ENCODE peak calls at places on chromosomes 3 and 15, in six cellular contexts. D is pancreas, Q is choroid plexus epithelial cell, I is tibial artery, Z is lower lobe of right lung, R is brain microvascular endothelial cell. G is an unnamed sample.

GRCh38 chr3:50572158-50572557 is 2.8 kb downstream of the HEMK1 start:
- DNase-seq in D (peak), Q (peak), I (peak), Z (peak), R (peak), G (peak)

GRCh38 chr3:47607335-47607734 is 28.7 kb upstream of the CSPG5 start:
- DNase-seq in D (no peak), Q (no peak), I (no peak), Z (no peak), R (no peak), G (no peak)

GRCh38 chr3:161503271-161503670 is 6.7 kb downstream of the OTOL1 start:
- DNase-seq in D (no peak), Q (no peak), I (no peak), Z (no peak), R (no peak), G (no peak)

GRCh38 chr15:31367730-31368344 is 41.2 kb downstream of the KLF13 start:
- DNase-seq in D (no peak), Q (no peak), I (no peak), Z (peak), R (no peak), G (no peak)

GRCh38 chr3:175726228-175726627 is 867.1 kb downstream of the NAALADL2 start:
- DNase-seq in D (no peak), Q (no peak), I (no peak), Z (no peak), R (no peak), G (no peak)

GRCh38 chr15:58546635-58547627 is 115.1 kb downstream of the LIPC start:
- DNase-seq in D (peak), Q (peak), I (peak), Z (no peak), R (peak), G (peak)

GRCh38 chr3:31890742-31891469 is 90.2 kb downstream of the OSBPL10 start:
- DNase-seq in D (no peak), Q (no peak), I (no peak), Z (no peak), R (no peak), G (no peak)

GRCh38 chr3:66518644-66519043 is 17.8 kb upstream of the LRIG1 start:
- DNase-seq in D (no peak), Q (no peak), I (no peak), Z (no peak), R (no peak), G (no peak)

GRCh38 chr15:57041416-57041815 is 123.0 kb downstream of the TCF12 start:
- DNase-seq in D (no peak), Q (no peak), I (no peak), Z (no peak), R (no peak), G (no peak)

GRCh38 chr15:100671858-100672543 is 69.6 kb downstream of the ASB7 start:
- DNase-seq in D (no peak), Q (peak), I (peak), Z (no peak), R (peak), G (peak)

GRCh38 chr3:99627062-99627826 is 11.2 kb upstream of the COL8A1 start:
- DNase-seq in D (no peak), Q (no peak), I (no peak), Z (no peak), R (peak), G (no peak)

DNA sequence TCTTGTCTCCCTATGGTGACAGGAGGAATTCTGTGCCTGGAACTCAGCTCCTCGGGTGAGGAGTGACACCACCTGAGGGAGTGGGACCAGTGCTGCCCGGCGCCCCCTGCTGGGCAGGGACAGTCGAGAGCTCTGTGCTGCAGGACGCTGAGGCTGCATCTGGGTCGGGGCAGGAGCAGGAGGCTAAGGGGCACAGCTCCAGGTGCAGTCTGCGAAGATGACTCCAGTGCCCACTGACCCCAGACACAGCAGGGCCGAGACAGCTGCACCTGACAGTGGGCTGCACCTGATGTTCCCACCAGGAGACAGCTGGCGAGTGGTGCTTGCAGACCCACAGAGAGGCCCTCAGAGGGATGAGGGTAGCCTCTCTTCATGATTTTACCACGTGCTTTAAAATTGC is 152.9 kb downstream of the ATP10A start:
- DNase-seq in D (peak), Q (no peak), I (peak), Z (peak), R (no peak), G (peak)
- TF ChIP-seq CTCF in D (peak), Q (peak), I (peak), Z (peak), R (peak), G (peak)

GRCh38 chr3:71305246-71306206 is 278.0 kb downstream of the FOXP1 start:
- DNase-seq in D (no peak), Q (peak), I (no peak), Z (no peak), R (peak), G (peak)
- TF ChIP-seq CTCF in D (no peak), Q (peak), I (no peak), Z (no peak), R (peak), G (no peak)

DNA sequence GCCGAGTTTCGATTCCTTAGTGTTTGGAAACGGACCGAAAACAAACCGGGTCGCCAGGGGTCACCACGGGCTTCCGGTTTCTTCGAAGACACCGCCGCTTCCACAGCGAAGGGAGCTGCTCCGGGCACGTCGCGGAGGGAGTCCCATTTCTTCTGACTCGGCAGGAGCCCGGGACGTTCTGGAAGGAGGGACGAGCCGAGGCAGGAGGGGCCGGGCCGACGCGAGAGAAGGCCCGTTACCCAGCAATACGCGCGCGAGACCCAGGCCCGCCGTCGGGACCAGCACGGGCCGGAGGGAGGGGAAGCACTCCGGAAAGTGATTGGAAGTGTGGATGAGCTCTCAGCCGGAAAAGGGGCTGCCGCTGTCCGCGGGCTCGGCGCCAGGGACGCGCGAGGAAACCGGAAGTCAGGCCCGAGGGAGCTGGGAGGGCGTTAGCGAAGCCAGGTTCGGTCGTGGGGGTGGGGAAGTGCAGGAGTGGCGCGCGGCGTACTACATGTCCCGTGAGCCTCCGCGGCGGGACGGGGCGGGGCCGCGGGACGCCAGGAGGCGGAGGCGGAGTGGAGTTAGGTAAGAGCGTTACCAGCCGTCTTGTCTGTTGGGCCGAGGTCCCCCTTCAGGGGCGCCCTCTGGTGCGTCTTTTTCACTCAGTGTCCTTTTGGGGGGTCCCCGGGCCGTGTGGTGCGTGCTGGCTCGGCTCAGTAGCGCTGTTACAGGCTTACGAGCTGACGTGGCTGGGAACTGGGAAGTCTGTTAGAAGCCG is at the start of the genes AZI2 and ZCWPW2:
- DNase-seq in D (peak), Q (peak), I (peak), Z (peak), R (peak), G (peak)
- TF ChIP-seq CTCF in D (no peak), Q (no peak), I (peak), Z (peak), R (peak), G (peak)

GRCh38 chr15:27692438-27692837 is 406.7 kb downstream of the OCA2 start:
- DNase-seq in D (no peak), Q (no peak), I (no peak), Z (no peak), R (no peak), G (no peak)

GRCh38 chr15:27686971-27687370 is 412.1 kb downstream of the OCA2 start:
- DNase-seq in D (no peak), Q (no peak), I (no peak), Z (no peak), R (no peak), G (no peak)

GRCh38 chr15:27686376-27686775 is 412.7 kb downstream of the OCA2 start:
- DNase-seq in D (no peak), Q (peak), I (no peak), Z (no peak), R (peak), G (no peak)

GRCh38 chr15:27694506-27695077 is 404.5 kb downstream of the OCA2 start:
- DNase-seq in D (no peak), Q (peak), I (no peak), Z (no peak), R (no peak), G (no peak)

DNA sequence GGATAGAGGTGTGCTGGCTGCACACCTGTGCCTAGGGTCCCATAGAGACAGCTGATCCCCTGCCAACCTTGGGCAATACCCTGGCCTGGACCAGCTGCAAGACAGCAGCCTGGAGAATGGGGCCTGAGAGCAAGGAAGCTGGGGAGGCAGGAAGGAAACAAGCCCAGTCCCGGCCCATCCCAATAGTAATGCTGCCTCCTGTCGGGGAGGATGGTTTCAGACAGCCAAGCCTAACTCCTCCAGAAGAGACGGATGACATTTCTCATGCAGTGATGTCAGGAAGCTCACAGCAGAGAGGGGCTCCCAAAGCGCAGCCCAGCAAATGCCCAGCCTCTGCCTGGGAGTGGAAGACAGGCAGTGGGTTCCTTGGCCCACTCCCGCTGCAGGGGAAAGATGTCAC is 408.8 kb downstream of the OCA2 start:
- DNase-seq in D (no peak), Q (no peak), I (no peak), Z (no peak), R (no peak), G (no peak)
- TF ChIP-seq CTCF in D (no peak), Q (no peak), I (no peak), Z (no peak), R (no peak), G (no peak)

GRCh38 chr15:98083203-98083910 is 122.9 kb downstream of the ARRDC4 start:
- DNase-seq in D (no peak), Q (no peak), I (no peak), Z (no peak), R (no peak), G (no peak)
- TF ChIP-seq CTCF in D (no peak), Q (no peak), I (no peak), Z (no peak), R (no peak), G (no peak)

GRCh38 chr15:76465728-76466127 is 129.2 kb downstream of the ISL2 start:
- DNase-seq in D (no peak), Q (no peak), I (no peak), Z (no peak), R (no peak), G (no peak)

GRCh38 chr15:76468722-76469121 is 132.1 kb downstream of the ISL2 start:
- DNase-seq in D (no peak), Q (no peak), I (no peak), Z (no peak), R (no peak), G (no peak)

GRCh38 chr15:76470691-76471090 is 134.1 kb downstream of the ISL2 start:
- DNase-seq in D (no peak), Q (peak), I (no peak), Z (no peak), R (peak), G (peak)

GRCh38 chr15:76467136-76467535 is 130.6 kb downstream of the ISL2 start:
- DNase-seq in D (no peak), Q (no peak), I (no peak), Z (no peak), R (no peak), G (no peak)
- TF ChIP-seq CTCF in D (no peak), Q (no peak), I (no peak), Z (no peak), R (no peak), G (no peak)

GRCh38 chr15:91307561-91307960 is 207.5 kb downstream of the SV2B start:
- DNase-seq in D (no peak), Q (no peak), I (no peak), Z (no peak), R (no peak), G (no peak)
- TF ChIP-seq CTCF in D (no peak), Q (no peak), I (no peak), Z (no peak), R (no peak), G (no peak)

DNA sequence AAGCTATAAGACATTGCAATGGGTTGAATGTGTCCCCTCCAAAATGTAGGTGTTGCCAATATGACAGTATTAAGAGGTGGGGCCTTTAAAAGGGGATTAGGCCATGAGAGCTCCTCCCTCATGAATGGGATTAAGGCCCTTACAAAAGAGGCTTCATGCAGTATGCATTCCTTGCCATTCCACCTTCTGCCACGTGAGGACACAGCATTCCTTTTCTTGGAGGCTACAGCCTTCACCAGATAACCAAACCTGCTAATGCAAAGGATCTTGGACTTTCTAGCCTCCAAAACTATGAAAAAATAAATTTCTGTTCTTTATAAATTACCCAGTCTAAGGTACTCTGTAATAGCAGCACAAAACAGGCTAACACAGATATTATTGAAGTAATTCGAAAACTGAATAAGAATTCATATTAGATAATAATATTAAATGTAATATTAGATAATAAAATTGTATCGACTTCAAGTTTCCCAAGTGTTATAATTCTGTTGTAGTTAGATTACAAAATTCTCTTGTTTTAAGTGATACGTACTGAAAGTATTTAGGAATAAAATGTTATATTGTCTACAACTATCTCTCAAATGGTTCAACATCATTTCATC is 29.4 kb upstream of the ATP8B4 start:
- DNase-seq in D (no peak), Q (peak), I (no peak), Z (no peak), R (peak), G (peak)
- TF ChIP-seq CTCF in D (no peak), Q (peak), I (no peak), Z (peak), R (peak), G (peak)

GRCh38 chr3:44428910-44429309 is 48.6 kb downstream of the ZNF445 start:
- DNase-seq in D (no peak), Q (no peak), I (no peak), Z (no peak), R (no peak), G (no peak)
- TF ChIP-seq CTCF in D (no peak), Q (no peak), I (no peak), Z (no peak), R (no peak), G (no peak)

DNA sequence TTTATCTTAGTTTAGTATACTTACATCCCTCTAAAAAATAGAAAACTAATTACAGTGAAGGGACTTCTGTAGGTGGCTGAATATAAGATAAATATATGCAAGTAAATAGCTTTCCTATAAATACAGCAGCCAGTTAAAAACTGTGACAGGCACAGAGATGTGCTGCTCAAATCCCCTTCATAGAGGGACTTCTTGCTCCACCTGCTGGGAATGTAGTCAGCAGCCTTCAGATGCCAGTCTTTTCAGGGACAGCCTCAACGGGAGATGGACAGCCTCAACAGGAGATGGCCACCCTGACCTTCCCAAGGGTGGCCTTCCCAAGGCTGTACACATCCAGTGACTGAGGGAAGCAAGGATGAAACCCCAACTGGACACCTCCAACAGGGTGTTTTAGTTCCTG is 15.7 kb upstream of the PRR23E start:
- DNase-seq in D (no peak), Q (peak), I (peak), Z (no peak), R (no peak), G (peak)
- TF ChIP-seq CTCF in D (no peak), Q (peak), I (no peak), Z (no peak), R (no peak), G (no peak)

G was measured in cardiac fibroblast.